ENCODE peak calls at places on chromosome 15, in five cellular contexts. One of them, this sample, is unnamed. For H3K27me3, the result is how much of the 10 kb centered on the place peaks cover.

GRCh38 chr15:72341361-72341760 is 21.4 kb upstream of the CELF6 start:
- DNase-seq in testis: no peak
- DNase-seq in suprapubic skin: no peak
- DNase-seq in uterus: no peak
- DNase-seq in breast epithelium: no peak
- DNase-seq in this sample: no peak

GRCh38 chr15:73941871-73942635 is 15.8 kb downstream of the LOXL1 start:
- DNase-seq in suprapubic skin: no peak
- DNase-seq in uterus: no peak
- DNase-seq in testis: no peak
- DNase-seq in breast epithelium: no peak
- DNase-seq in this sample: no peak

GRCh38 chr15:40161693-40162401 is 978 bp downstream of the BUB1B start:
- DNase-seq in uterus: no peak
- DNase-seq in suprapubic skin: no peak
- DNase-seq in breast epithelium: no peak
- DNase-seq in testis: no peak
- DNase-seq in this sample: no peak

GRCh38 chr15:47820047-47820779 is 102.9 kb downstream of the SEMA6D start:
- DNase-seq in suprapubic skin: no peak
- DNase-seq in testis: no peak
- DNase-seq in uterus: no peak
- DNase-seq in breast epithelium: no peak
- DNase-seq in this sample: no peak

GRCh38 chr15:33027636-33028035 is 166.9 kb downstream of the FMN1 start:
- DNase-seq in testis: no peak
- DNase-seq in uterus: no peak
- DNase-seq in suprapubic skin: no peak
- DNase-seq in breast epithelium: no peak
- DNase-seq in this sample: no peak

GRCh38 chr15:77482570-77482969 is 61.9 kb downstream of the HMG20A start:
- DNase-seq in suprapubic skin: no peak
- DNase-seq in testis: no peak
- DNase-seq in breast epithelium: no peak
- DNase-seq in uterus: no peak
- DNase-seq in this sample: no peak

GRCh38 chr15:81573098-81573746 is 199.2 kb upstream of the TMC3 start:
- DNase-seq in suprapubic skin: no peak
- DNase-seq in breast epithelium: no peak
- DNase-seq in uterus: no peak
- DNase-seq in testis: no peak
- DNase-seq in this sample: no peak

GRCh38 chr15:64249842-64250575 is 87.2 kb upstream of the PPIB start:
- DNase-seq in breast epithelium: no peak
- DNase-seq in uterus: no peak
- DNase-seq in suprapubic skin: no peak
- DNase-seq in testis: no peak
- DNase-seq in this sample: no peak

GRCh38 chr15:52095597-52096262 is 16.8 kb downstream of the BCL2L10 start:
- DNase-seq in suprapubic skin: no peak
- DNase-seq in testis: no peak
- DNase-seq in breast epithelium: no peak
- DNase-seq in uterus: no peak
- DNase-seq in this sample: no peak

GRCh38 chr15:34783986-34784385 is 11.4 kb downstream of the ACTC1 start:
- DNase-seq in uterus: no peak
- DNase-seq in breast epithelium: no peak
- DNase-seq in suprapubic skin: no peak
- DNase-seq in testis: peak
- DNase-seq in this sample: no peak

GRCh38 chr15:99454941-99455795 is 110.6 kb upstream of the MEF2A start:
- DNase-seq in breast epithelium: no peak
- DNase-seq in suprapubic skin: no peak
- DNase-seq in uterus: peak
- DNase-seq in testis: peak
- DNase-seq in this sample: peak

GRCh38 chr15:29449136-29449535 is 179.5 kb upstream of the NSMCE3 start:
- DNase-seq in breast epithelium: no peak
- DNase-seq in testis: no peak
- DNase-seq in uterus: no peak
- DNase-seq in suprapubic skin: no peak
- DNase-seq in this sample: no peak

GRCh38 chr15:63942486-63943365 is 103.6 kb downstream of the DAPK2 start:
- DNase-seq in suprapubic skin: no peak
- DNase-seq in uterus: no peak
- DNase-seq in breast epithelium: peak
- DNase-seq in testis: no peak
- DNase-seq in this sample: no peak

GRCh38 chr15:49877871-49878511 is 241.0 kb downstream of the ATP8B4 start:
- DNase-seq in breast epithelium: no peak
- DNase-seq in uterus: peak
- DNase-seq in testis: peak
- DNase-seq in suprapubic skin: no peak
- DNase-seq in this sample: no peak

GRCh38 chr15:60464836-60465630 is 13.9 kb downstream of the ICE2 start:
- DNase-seq in breast epithelium: no peak
- DNase-seq in testis: no peak
- DNase-seq in uterus: no peak
- DNase-seq in suprapubic skin: no peak
- DNase-seq in this sample: no peak

GRCh38 chr15:33963831-33964664 is 4.2 kb upstream of the CHRM5 start:
- DNase-seq in testis: no peak
- DNase-seq in suprapubic skin: no peak
- DNase-seq in breast epithelium: no peak
- DNase-seq in uterus: no peak
- DNase-seq in this sample: no peak

GRCh38 chr15:69666921-69667811 is 214.5 kb downstream of the RPLP1 start:
- DNase-seq in suprapubic skin: no peak
- DNase-seq in testis: no peak
- DNase-seq in breast epithelium: no peak
- DNase-seq in uterus: no peak
- DNase-seq in this sample: peak

GRCh38 chr15:66291816-66292215 is 1.6 kb upstream of the DIS3L start:
- DNase-seq in suprapubic skin: no peak
- DNase-seq in uterus: no peak
- DNase-seq in breast epithelium: no peak
- DNase-seq in testis: no peak
- DNase-seq in this sample: no peak

GRCh38 chr15:57321485-57321884 is 54.8 kb upstream of the CGNL1 start:
- DNase-seq in suprapubic skin: no peak
- DNase-seq in breast epithelium: no peak
- DNase-seq in uterus: no peak
- DNase-seq in testis: no peak
- DNase-seq in this sample: no peak

GRCh38 chr15:51243774-51244173 is 94.6 kb downstream of the CYP19A1 start:
- DNase-seq in breast epithelium: no peak
- DNase-seq in suprapubic skin: no peak
- DNase-seq in uterus: no peak
- DNase-seq in testis: no peak
- DNase-seq in this sample: no peak

GRCh38 chr15:73994912-73995622 is 551 bp downstream of the PML start:
- DNase-seq in uterus: peak
- DNase-seq in testis: no peak
- DNase-seq in breast epithelium: no peak
- DNase-seq in suprapubic skin: peak
- DNase-seq in this sample: no peak

GRCh38 chr15:85750319-85750806 is 44.4 kb downstream of the KLHL25 start:
- DNase-seq in uterus: peak
- DNase-seq in suprapubic skin: no peak
- DNase-seq in testis: peak
- DNase-seq in breast epithelium: peak
- DNase-seq in this sample: no peak

GRCh38 chr15:94395626-94396025 is 164.3 kb downstream of the MCTP2 start:
- DNase-seq in breast epithelium: no peak
- DNase-seq in testis: no peak
- DNase-seq in uterus: no peak
- DNase-seq in suprapubic skin: no peak
- DNase-seq in this sample: no peak

GRCh38 chr15:48507416-48508065 is 138.0 kb downstream of the FBN1 start:
- DNase-seq in testis: peak
- DNase-seq in breast epithelium: no peak
- DNase-seq in suprapubic skin: no peak
- DNase-seq in uterus: no peak
- DNase-seq in this sample: no peak

GRCh38 chr15:98657721-98658120 is 9.4 kb downstream of the IGF1R start:
- DNase-seq in uterus: no peak
- DNase-seq in breast epithelium: no peak
- DNase-seq in suprapubic skin: no peak
- DNase-seq in testis: no peak
- DNase-seq in this sample: no peak

GRCh38 chr15:101320501-101321052 is 25.5 kb upstream of the SNRPA1 start:
- DNase-seq in breast epithelium: no peak
- DNase-seq in suprapubic skin: no peak
- DNase-seq in testis: no peak
- DNase-seq in uterus: no peak
- DNase-seq in this sample: peak

GRCh38 chr15:79179108-79179561 is 88.6 kb upstream of the RASGRF1 start:
- DNase-seq in uterus: no peak
- DNase-seq in breast epithelium: no peak
- DNase-seq in testis: no peak
- DNase-seq in suprapubic skin: no peak
- DNase-seq in this sample: no peak

GRCh38 chr15:27358751-27359434 is 387.9 kb downstream of the GABRG3 start:
- DNase-seq in testis: peak
- DNase-seq in suprapubic skin: no peak
- DNase-seq in breast epithelium: no peak
- DNase-seq in uterus: no peak
- DNase-seq in this sample: no peak

GRCh38 chr15:67834593-67835348 is 5.1 kb downstream of the RNU6-1 start:
- DNase-seq in breast epithelium: no peak
- DNase-seq in suprapubic skin: no peak
- DNase-seq in testis: no peak
- DNase-seq in uterus: no peak
- DNase-seq in this sample: no peak

GRCh38 chr15:67832031-67832551 is 6.8 kb downstream of the SKOR1 start:
- DNase-seq in suprapubic skin: no peak
- DNase-seq in uterus: no peak
- DNase-seq in testis: no peak
- DNase-seq in breast epithelium: peak
- DNase-seq in this sample: no peak

GRCh38 chr15:67834249-67834592 is 5.6 kb downstream of the RNU6-1 start:
- DNase-seq in suprapubic skin: no peak
- DNase-seq in testis: no peak
- DNase-seq in breast epithelium: no peak
- DNase-seq in uterus: no peak
- DNase-seq in this sample: no peak

GRCh38 chr15:67832965-67833503 is 6.8 kb downstream of the RNU6-1 start:
- DNase-seq in suprapubic skin: no peak
- DNase-seq in uterus: no peak
- DNase-seq in testis: no peak
- DNase-seq in breast epithelium: no peak
- DNase-seq in this sample: no peak

DNA sequence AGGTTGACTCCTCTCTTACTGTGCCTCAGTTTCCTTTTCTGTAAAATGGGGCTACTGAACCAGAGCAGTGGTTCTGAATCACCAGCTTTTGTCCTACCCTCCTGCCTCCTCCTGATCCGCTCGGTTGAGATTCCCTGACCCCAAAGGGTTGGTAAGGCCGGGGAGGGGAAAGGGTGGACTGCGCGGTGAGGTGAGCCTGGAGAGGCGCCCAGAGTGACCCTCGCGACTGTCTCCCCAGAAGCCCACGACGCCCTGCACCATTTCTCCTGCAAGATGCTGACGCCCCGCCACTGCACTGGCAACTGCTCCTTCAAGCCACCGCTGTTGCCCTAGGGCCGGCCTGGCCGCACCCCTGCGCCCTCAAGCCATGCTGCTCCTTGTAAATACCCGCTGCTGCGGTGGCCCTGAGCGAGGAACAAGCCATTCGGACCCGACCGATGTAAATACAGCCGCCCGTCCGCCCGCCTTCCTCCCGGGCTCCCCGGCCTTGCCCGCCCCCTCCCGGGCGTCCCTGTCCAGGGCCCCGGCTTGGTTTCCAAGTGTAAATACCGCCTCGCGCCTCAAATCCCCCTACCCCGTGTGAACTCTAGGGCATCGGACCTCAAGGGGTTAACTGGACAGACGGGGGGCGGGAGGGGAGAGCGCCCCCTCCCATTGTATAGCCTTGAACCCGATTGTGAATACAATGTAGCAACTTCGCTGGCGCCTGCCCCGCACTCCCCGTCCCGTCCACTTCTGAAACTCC is 6.2 kb downstream of the RNU6-1 start:
- DNase-seq in uterus: no peak
- DNase-seq in breast epithelium: peak
- DNase-seq in testis: peak
- DNase-seq in suprapubic skin: no peak
- DNase-seq in this sample: no peak
- H3K27me3 ChIP-seq in uterus: half or more
- H3K27me3 ChIP-seq in breast epithelium: under half
- H3K27me3 ChIP-seq in testis: under half
- H3K27me3 ChIP-seq in suprapubic skin: half or more
- H3K27me3 ChIP-seq in this sample: under half

GRCh38 chr15:41331833-41332787 is at the start of gene OIP5:
- DNase-seq in uterus: peak
- DNase-seq in testis: peak
- DNase-seq in suprapubic skin: peak
- DNase-seq in breast epithelium: peak
- DNase-seq in this sample: peak
- TF ChIP-seq POLR2A in uterus: no peak
- TF ChIP-seq POLR2A in testis: no peak
- TF ChIP-seq POLR2A in suprapubic skin: no peak
- TF ChIP-seq POLR2A in breast epithelium: no peak
- TF ChIP-seq POLR2A in this sample: no peak

DNA sequence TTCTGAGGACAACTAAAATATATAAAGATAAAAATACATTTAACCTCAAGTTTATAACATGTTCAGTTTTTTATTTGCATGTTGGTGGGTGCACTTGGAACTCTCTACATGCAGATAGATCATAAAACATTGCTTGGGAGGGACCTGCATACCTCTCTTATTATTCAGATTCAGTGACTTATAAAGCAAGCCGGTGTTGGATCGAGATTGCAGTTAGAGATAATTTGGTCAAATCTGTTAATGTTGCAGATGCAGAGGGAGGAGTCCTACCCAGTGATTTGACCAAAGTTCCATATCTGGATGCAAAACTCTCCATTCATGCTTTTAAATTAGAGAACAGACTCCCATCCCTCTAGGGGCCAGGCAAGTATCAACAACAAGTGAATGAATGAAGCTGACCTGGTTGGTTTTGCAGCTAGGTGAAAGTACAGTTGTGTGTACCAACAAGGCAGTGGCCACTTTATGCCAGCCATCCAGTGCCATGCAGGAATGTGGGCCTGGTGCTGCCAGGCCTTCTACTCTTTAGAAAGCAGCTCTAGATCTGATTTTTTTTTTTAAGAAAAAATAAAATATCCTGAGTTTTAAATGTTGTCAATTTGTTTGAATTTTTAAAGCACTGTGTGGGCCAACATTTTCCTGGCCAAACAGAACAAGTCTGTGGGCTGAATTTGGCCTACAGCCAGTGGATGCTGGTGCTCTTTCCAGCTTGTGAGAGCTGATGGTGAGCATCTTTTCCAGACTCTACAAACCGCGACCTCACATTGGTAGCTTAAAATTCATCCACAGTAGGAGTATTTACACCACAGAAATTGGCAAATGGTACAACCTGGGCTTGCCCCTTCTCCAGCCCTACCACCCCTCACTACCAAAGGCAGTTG is 12.3 kb downstream of the CDIN1 start:
- DNase-seq in uterus: peak
- DNase-seq in testis: no peak
- DNase-seq in suprapubic skin: no peak
- DNase-seq in breast epithelium: no peak
- DNase-seq in this sample: no peak
- TF ChIP-seq CTCF in uterus: no peak
- TF ChIP-seq CTCF in testis: no peak
- TF ChIP-seq CTCF in suprapubic skin: no peak
- TF ChIP-seq CTCF in breast epithelium: no peak
- TF ChIP-seq CTCF in this sample: no peak

GRCh38 chr15:89489376-89489775 is 7.0 kb downstream of the RHCG start:
- DNase-seq in suprapubic skin: no peak
- DNase-seq in testis: no peak
- DNase-seq in breast epithelium: no peak
- DNase-seq in uterus: no peak
- DNase-seq in this sample: no peak
- H3K27me3 ChIP-seq in suprapubic skin: half or more
- H3K27me3 ChIP-seq in testis: under half
- H3K27me3 ChIP-seq in breast epithelium: under half
- H3K27me3 ChIP-seq in uterus: under half
- H3K27me3 ChIP-seq in this sample: half or more